ENCODE peak calls at places on chromosome 19, in eight cellular contexts. A is transverse colon, E is sigmoid colon, M is stomach, S is GM12878, V is H1, L is upper lobe of left lung, Z is SK-N-SH. O is an unnamed sample.

GRCh38 chr19:56139847-56140582 is 1.1 kb upstream of the ZNF444 start:
- DNase-seq in E (no peak), V (no peak), M (no peak), L (peak), Z (no peak), S (no peak), A (no peak), O (no peak)

GRCh38 chr19:57559008-57559403 is 657 bp downstream of the ZNF550 start:
- DNase-seq in V (no peak), A (peak), Z (peak), E (no peak), L (peak), S (no peak), M (no peak), O (no peak)

GRCh38 chr19:39557791-39558622 is 18.0 kb upstream of the EID2 start:
- DNase-seq in V (no peak), L (no peak), Z (no peak), M (no peak), E (no peak), A (no peak), S (peak), O (no peak)

GRCh38 chr19:16561382-16561781 is 10.8 kb downstream of the SLC35E1 start:
- DNase-seq in L (no peak), V (no peak), E (no peak), M (no peak), S (no peak), Z (no peak), A (no peak), O (no peak)

GRCh38 chr19:27776020-27776419 is 1436.9 kb downstream of the UQCRFS1 start:
- DNase-seq in S (no peak), M (no peak), Z (no peak), L (peak), A (no peak), V (no peak), E (no peak), O (no peak)

GRCh38 chr19:55536366-55536765 is 567 bp downstream of the SBK2 start:
- DNase-seq in E (no peak), L (no peak), S (no peak), Z (no peak), A (no peak), M (no peak), V (no peak), O (no peak)

GRCh38 chr19:55638864-55639359 is 1.9 kb upstream of the ZNF580 start:
- DNase-seq in L (no peak), S (no peak), E (no peak), Z (peak), M (no peak), V (no peak), A (no peak), O (no peak)

GRCh38 chr19:47047272-47047930 is 1.0 kb downstream of the TMEM160 start:
- DNase-seq in A (no peak), Z (no peak), S (no peak), E (no peak), V (no peak), M (no peak), L (no peak), O (no peak)

GRCh38 chr19:3771906-3772450 is at the start of gene RAX2:
- DNase-seq in A (no peak), E (no peak), S (no peak), L (no peak), V (no peak), Z (peak), M (no peak), O (no peak)

GRCh38 chr19:56661248-56661647 is 10.3 kb downstream of the ZNF835 start:
- DNase-seq in A (no peak), M (no peak), L (no peak), Z (no peak), S (no peak), V (no peak), E (no peak), O (no peak)

GRCh38 chr19:43432866-43433673 is 18.4 kb downstream of the TEX101 start:
- DNase-seq in Z (peak), V (peak), A (peak), E (peak), L (peak), S (no peak), M (peak), O (no peak)

GRCh38 chr19:16441661-16442071 is 30.1 kb downstream of the EPS15L1 start:
- DNase-seq in M (no peak), E (no peak), L (no peak), V (no peak), A (no peak), Z (peak), S (no peak), O (no peak)

GRCh38 chr19:58056861-58057260 is 2.2 kb upstream of the ZNF135 start:
- DNase-seq in V (no peak), E (no peak), L (no peak), S (no peak), M (no peak), A (no peak), Z (no peak), O (no peak)

GRCh38 chr19:14073232-14073924 is 792 bp downstream of the MISP3 start:
- DNase-seq in L (peak), M (peak), V (no peak), A (peak), Z (peak), S (no peak), E (peak), O (no peak)

GRCh38 chr19:45428385-45429231 is 4.9 kb upstream of the ERCC1 start:
- DNase-seq in L (no peak), Z (peak), V (no peak), A (peak), M (peak), S (no peak), E (peak), O (peak)

GRCh38 chr19:16203256-16204004 is 5.7 kb downstream of the AP1M1 start:
- DNase-seq in L (no peak), M (no peak), E (no peak), A (no peak), S (no peak), Z (no peak), V (no peak), O (no peak)

GRCh38 chr19:29563688-29564087 is 37.9 kb downstream of the VSTM2B start:
- DNase-seq in S (no peak), A (no peak), E (no peak), V (no peak), Z (no peak), M (no peak), L (no peak), O (no peak)

GRCh38 chr19:912181-913079 is 589 bp downstream of the R3HDM4 start:
- DNase-seq in L (no peak), Z (no peak), E (no peak), A (no peak), M (no peak), S (no peak), V (no peak), O (no peak)

GRCh38 chr19:15702590-15702930 is 25.3 kb upstream of the OR10H2 start:
- DNase-seq in E (peak), V (no peak), M (peak), L (peak), A (peak), S (no peak), Z (peak), O (peak)

GRCh38 chr19:45632468-45633196 is 6.6 kb downstream of the EML2 start:
- DNase-seq in M (peak), E (peak), S (no peak), A (peak), L (peak), V (no peak), Z (peak), O (peak)

GRCh38 chr19:32599736-32600157 is 18.8 kb downstream of the PDCD5 start:
- DNase-seq in A (peak), V (no peak), S (no peak), L (peak), M (no peak), E (no peak), Z (peak), O (no peak)

DNA sequence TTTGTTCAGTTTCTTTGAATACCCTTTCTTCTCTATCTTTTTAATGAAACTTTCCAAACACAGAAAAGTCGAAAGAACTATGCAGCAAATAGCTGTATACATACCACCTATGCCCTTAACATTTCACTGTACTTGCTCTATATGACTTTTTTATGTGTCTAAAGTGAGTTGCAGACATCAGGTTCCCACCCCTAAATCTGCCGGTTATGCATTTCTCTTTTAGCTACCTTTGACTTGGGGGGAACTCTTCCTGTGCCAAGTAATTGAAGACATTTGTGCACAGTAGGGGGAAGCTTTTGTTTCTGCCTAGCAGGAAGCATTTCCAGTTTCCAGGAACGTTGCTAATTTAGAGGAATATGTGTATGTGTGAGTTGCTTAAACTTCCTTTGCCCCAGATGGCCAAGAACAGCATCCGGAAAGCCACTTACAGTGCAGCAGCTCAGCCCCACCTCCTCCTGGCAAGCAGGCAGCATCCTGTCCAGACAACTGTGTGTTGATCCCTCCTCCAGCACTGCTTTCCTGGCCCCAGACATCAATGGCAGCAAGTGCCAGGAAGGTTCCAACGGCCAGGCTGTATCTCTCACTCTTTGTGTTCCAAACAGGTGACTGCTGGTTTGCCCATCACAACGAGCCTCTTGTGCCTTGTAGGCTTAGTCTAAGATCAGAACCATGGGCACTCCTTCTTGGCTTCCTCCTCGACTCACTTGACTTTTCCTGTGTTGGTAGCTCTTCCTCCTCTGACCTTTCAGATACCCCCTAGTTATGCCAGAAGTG is 14.7 kb upstream of the GRAMD1A start:
- DNase-seq in V (no peak), S (no peak), E (no peak), L (peak), M (peak), A (no peak), Z (no peak), O (no peak)
- TF ChIP-seq POLR2AphosphoS5 in V (no peak), S (no peak), E (no peak), L (peak), M (peak), A (peak), Z (no peak), O (no peak)

DNA sequence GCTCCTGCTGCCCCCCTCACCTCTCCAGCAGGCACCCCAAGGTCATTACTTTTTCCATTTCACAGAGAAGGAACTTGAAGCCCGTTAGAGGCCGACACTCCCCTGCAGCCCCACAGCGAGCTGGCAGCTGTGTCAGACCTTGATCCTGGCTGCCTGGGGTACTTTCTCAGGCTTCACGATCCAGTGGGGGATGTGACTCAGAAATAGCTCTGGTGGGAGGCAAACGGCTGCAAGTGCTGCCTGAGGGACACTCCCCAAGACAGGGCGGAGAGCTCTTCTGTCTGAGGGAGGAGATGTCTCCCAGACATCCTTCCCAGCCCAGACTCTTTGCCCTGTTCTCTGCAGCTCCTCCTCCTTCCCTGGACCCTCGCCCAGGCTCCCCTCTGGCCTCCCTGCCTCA is 4.8 kb downstream of the TSKS start:
- DNase-seq in A (no peak), L (no peak), M (no peak), S (no peak), E (no peak), Z (no peak), V (no peak), O (no peak)
- TF ChIP-seq EP300 in A (no peak), L (no peak), M (no peak), S (no peak), E (no peak), Z (no peak), V (no peak), O (no peak)

DNA sequence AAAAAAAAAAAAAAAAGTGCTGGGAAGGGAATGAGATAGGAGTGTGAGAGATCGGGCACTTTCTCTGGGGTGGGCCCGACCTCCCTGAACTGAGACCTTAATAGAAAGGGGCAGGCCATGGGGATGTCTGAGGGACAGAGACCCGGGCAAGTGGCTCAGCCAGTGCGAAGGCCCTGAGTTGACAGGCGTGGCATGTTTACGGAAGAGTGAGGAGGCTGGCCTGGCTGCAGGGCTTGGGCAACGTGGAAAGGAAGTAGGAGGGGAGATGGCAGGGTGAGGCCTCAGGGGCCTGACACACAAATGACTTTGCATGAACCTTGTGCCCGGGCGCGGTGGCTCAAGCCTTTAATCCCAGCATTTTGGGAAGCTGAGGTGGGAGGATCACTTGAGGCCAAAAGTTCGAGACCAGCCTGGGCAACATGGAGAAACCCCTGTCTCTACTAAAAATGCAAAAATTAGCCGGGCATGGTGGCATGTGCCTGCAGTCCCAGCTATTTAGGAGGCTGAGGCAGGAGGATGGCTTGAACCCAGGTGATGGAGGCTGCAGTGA is 13.9 kb downstream of the FCHO1 start:
- DNase-seq in Z (no peak), L (peak), A (peak), M (peak), V (no peak), E (peak), S (no peak), O (no peak)
- TF ChIP-seq POLR2AphosphoS5 in Z (no peak), L (peak), A (no peak), M (peak), V (no peak), E (no peak), S (no peak), O (no peak)

DNA sequence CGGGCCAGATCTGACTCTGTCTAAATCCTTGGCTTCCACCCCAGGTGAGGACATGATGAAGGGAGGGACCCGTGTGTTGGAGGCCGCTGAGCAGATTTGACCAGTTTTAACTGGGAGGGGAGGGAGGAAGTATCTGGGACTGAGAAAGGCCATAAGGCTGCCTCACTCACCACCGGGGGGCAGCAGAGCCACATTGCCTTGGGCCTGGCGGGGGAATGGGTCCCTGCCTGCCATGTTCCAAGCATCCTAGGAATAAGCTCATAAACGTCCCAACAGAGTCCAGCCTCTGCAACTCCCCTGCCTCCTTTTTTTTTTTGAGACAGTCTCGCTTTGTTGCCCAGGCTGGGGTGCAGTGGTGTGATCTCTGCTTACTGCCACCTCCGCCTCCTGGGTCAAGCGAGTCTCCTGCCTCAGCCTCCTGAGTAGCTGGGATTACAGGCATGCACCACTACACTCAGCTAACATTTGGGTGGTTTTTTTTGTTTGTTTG is 15.5 kb downstream of the MAST3 start:
- DNase-seq in L (peak), M (peak), E (peak), V (no peak), Z (peak), A (peak), S (no peak), O (peak)
- TF ChIP-seq EP300 in L (no peak), M (no peak), E (no peak), V (no peak), Z (no peak), A (no peak), S (no peak), O (no peak)

DNA sequence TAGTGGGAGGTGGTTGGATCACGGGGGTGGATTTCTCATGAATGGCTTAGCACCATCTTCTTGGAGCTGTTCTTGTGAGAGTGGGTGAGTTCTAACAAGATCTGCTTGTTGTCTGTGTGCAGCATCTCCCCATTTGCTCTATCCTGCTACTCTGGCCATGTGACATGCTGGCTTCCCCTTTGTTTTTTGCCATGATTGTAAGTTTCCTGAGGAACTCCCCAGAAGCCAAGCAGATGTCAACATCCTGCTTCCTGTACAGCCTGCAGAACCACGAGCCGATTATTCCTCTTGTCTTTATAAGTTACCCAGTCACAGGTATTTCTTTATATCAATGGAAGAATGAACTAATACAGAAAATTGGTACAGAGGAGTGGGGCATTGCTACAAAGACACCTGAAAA is 2.3 kb upstream of the SIGLEC12 start:
- DNase-seq in S (no peak), V (no peak), A (no peak), Z (no peak), L (no peak), E (no peak), M (no peak), O (no peak)
- TF ChIP-seq POLR2AphosphoS5 in S (no peak), V (no peak), A (no peak), Z (no peak), L (no peak), E (no peak), M (no peak), O (no peak)

O was measured in suprapubic skin.